ENCODE peak calls at places on chromosome 20, in ten cellular contexts. I, J, U, K, S, P, X, T, G and O are unnamed samples. For H3K27me3 and H3K36me3, the result is how much of the 10 kb centered on the place peaks cover.

GRCh38 chr20:2380601-2381000 is at the start of gene TGM6:
- DNase-seq in J (no peak), K (no peak), X (no peak), G (no peak), P (no peak), I (no peak), T (no peak), S (no peak), U (no peak), O (no peak)

GRCh38 chr20:2109425-2110210 is 8.0 kb downstream of the STK35 start:
- DNase-seq in X (peak), U (no peak), K (peak), S (no peak), I (peak), T (no peak), G (peak), J (peak), P (no peak), O (no peak)

GRCh38 chr20:2521369-2522305 is 12.9 kb upstream of the ZNF343 start:
- DNase-seq in K (no peak), P (peak), U (peak), T (no peak), G (no peak), S (peak), J (peak), X (peak), I (peak), O (peak)

GRCh38 chr20:421685-422250 is 13.7 kb downstream of the RBCK1 start:
- DNase-seq in J (no peak), U (no peak), S (no peak), K (peak), G (no peak), P (no peak), I (no peak), X (no peak), T (no peak), O (no peak)

GRCh38 chr20:54350415-54350814 is 125.0 kb upstream of the DOK5 start:
- DNase-seq in S (no peak), P (no peak), K (no peak), J (no peak), U (no peak), G (no peak), T (no peak), X (no peak), I (no peak), O (no peak)

GRCh38 chr20:38123021-38123587 is 42.0 kb downstream of the TGM2 start:
- DNase-seq in I (peak), T (no peak), K (no peak), G (peak), X (peak), S (peak), P (peak), U (no peak), J (no peak), O (peak)

GRCh38 chr20:45345104-45345936 is 2.9 kb downstream of the SDC4 start:
- DNase-seq in U (no peak), T (no peak), I (no peak), P (no peak), S (no peak), G (no peak), J (no peak), X (no peak), K (peak), O (no peak)

GRCh38 chr20:35660122-35660937 is 4.4 kb downstream of the CPNE1 start:
- DNase-seq in U (no peak), S (peak), G (no peak), P (no peak), T (no peak), X (no peak), K (no peak), J (no peak), I (no peak), O (no peak)

GRCh38 chr20:17628101-17628841 is 53.8 kb downstream of the RRBP1 start:
- DNase-seq in J (no peak), P (no peak), I (peak), T (no peak), X (no peak), U (no peak), K (peak), G (no peak), S (no peak), O (no peak)

GRCh38 chr20:31801511-31801910 is 17.6 kb upstream of the MYLK2 start:
- DNase-seq in X (no peak), S (no peak), G (no peak), I (no peak), P (no peak), T (no peak), K (no peak), U (no peak), J (no peak), O (no peak)

GRCh38 chr20:58544301-58544700 is 29.1 kb upstream of the APCDD1L start:
- DNase-seq in S (peak), K (no peak), T (no peak), G (peak), P (no peak), I (no peak), U (no peak), X (no peak), J (no peak), O (peak)

GRCh38 chr20:58647814-58648501 is 3.1 kb upstream of the STX16 start:
- DNase-seq in X (no peak), U (no peak), T (no peak), J (no peak), G (peak), P (no peak), S (peak), K (no peak), I (no peak), O (no peak)

GRCh38 chr20:25584905-25585704 is at the start of gene NINL:
- DNase-seq in P (peak), X (peak), S (no peak), J (no peak), K (peak), T (no peak), G (no peak), U (peak), I (peak), O (peak)

GRCh38 chr20:53220482-53221307 is 248.5 kb downstream of the TSHZ2 start:
- DNase-seq in G (no peak), U (no peak), P (no peak), T (no peak), K (no peak), I (no peak), S (no peak), J (no peak), X (no peak), O (no peak)

GRCh38 chr20:1893721-1894470 is 1.3 kb upstream of the SIRPA start:
- DNase-seq in I (peak), P (peak), T (no peak), U (no peak), J (peak), S (no peak), G (peak), X (no peak), K (no peak), O (no peak)

GRCh38 chr20:6057704-6058103 is 3.8 kb upstream of the LRRN4 start:
- DNase-seq in X (no peak), J (no peak), I (no peak), T (no peak), G (no peak), P (no peak), S (no peak), K (no peak), U (no peak), O (no peak)

GRCh38 chr20:59398552-59399265 is 98.3 kb downstream of the EDN3 start:
- DNase-seq in J (no peak), G (no peak), T (no peak), S (no peak), P (no peak), K (no peak), I (no peak), X (no peak), U (no peak), O (peak)

GRCh38 chr20:43667341-43668132 is 623 bp downstream of the MYBL2 start:
- DNase-seq in X (peak), J (no peak), T (no peak), U (peak), P (peak), K (no peak), I (no peak), S (no peak), G (no peak), O (peak)

GRCh38 chr20:64229537-64230061 is 25.9 kb upstream of the PCMTD2 start:
- DNase-seq in X (no peak), G (no peak), J (no peak), U (no peak), P (no peak), T (no peak), S (no peak), K (no peak), I (no peak), O (no peak)

GRCh38 chr20:55079917-55080316 is 604.5 kb downstream of the DOK5 start:
- DNase-seq in U (no peak), P (no peak), J (no peak), T (no peak), X (no peak), K (no peak), S (no peak), G (no peak), I (no peak), O (no peak)

GRCh38 chr20:57450419-57450818 is 59.2 kb downstream of the RBM38 start:
- DNase-seq in G (no peak), T (no peak), X (no peak), S (no peak), P (no peak), K (peak), J (peak), U (no peak), I (no peak), O (no peak)

GRCh38 chr20:19747903-19748302 is 10.2 kb upstream of the RIN2 start:
- DNase-seq in G (no peak), P (no peak), X (no peak), T (no peak), J (no peak), I (no peak), K (no peak), U (no peak), S (no peak), O (no peak)

GRCh38 chr20:57791178-57791945 is 81.5 kb upstream of the PMEPA1 start:
- DNase-seq in G (no peak), K (no peak), S (no peak), I (no peak), X (no peak), J (no peak), P (no peak), T (no peak), U (no peak), O (no peak)

GRCh38 chr20:24830649-24831048 is 118.4 kb upstream of the CST7 start:
- DNase-seq in T (no peak), U (no peak), I (no peak), K (no peak), X (no peak), S (no peak), P (no peak), J (no peak), G (peak), O (no peak)

GRCh38 chr20:15656124-15656523 is 917.1 kb downstream of the KIF16B start:
- DNase-seq in P (no peak), T (no peak), K (no peak), I (no peak), S (no peak), X (no peak), U (no peak), G (no peak), J (no peak), O (no peak)
- H3K27me3 ChIP-seq in P (under half), T (under half), K (under half), I (under half), S (under half), X (under half), U (under half), G (under half), J (under half), O (under half)

DNA sequence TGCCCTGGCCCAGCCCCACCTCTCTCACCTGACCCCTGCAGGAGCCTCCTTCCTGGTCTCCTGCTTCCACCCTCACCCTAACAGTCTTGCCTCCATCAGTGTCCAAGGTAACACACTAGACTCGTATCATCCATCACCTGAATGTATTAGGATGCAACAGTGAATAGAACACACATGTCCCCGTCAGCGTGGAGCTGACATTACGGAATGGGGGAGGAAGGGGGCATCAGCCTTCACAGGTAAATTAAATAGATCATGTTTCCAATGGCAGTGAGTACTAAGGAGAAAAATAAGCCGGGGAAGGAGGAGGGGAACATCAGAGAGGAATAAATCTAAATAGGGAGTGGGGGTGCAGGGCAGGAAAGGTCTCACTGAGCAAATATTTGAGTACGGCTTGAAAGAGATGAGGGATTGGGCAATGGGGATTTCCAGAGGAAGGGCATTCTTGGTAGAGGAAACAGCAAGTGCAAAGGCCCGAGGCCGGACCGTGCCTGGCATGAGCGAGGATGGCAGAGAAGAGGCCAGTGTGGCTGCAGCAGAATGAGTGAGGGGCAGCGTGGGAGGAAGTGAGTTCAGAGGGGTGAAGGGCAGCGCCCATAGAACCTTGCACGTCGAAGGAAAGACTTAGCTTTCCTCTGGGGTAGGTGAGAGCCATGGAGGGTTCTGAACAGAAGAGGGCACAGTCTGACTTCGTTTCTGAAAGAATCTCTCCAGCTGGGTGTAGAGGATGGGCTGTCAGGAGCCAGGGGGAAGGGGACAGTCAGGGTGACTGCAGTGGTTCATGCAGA is 110.1 kb upstream of the PTPN1 start:
- DNase-seq in S (no peak), U (no peak), G (no peak), X (peak), P (no peak), I (no peak), T (no peak), J (no peak), K (no peak), O (no peak)
- H3K27ac ChIP-seq in S (peak), U (no peak), G (peak), X (no peak), P (no peak), I (peak), T (peak), J (peak), K (peak), O (no peak)

DNA sequence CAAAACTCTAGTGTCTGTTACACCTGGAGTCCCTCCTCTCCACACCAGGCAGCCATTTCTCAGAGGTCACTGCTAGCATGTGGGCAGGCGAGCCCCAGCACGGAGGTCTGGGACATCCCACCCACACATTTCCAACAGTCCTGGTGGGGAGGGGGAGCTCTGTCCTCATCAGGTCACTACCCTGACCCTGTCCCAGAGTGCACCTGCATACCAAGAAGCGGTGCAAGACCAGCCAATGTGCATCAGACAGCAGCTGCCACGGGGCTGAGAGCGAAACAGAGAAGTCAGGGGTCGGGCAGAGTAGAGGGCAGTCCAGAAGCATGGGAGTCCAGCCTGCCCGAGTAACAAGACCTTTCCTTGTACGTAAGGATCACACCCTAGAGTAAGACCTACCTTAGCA is 71.1 kb downstream of the TAF4 start:
- DNase-seq in K (no peak), J (no peak), X (no peak), P (no peak), U (no peak), T (no peak), S (no peak), I (no peak), G (no peak), O (no peak)
- H3K36me3 ChIP-seq in K (half or more), J (under half), X (half or more), P (under half), U (half or more), T (half or more), S (half or more), I (under half), G (half or more), O (half or more)

DNA sequence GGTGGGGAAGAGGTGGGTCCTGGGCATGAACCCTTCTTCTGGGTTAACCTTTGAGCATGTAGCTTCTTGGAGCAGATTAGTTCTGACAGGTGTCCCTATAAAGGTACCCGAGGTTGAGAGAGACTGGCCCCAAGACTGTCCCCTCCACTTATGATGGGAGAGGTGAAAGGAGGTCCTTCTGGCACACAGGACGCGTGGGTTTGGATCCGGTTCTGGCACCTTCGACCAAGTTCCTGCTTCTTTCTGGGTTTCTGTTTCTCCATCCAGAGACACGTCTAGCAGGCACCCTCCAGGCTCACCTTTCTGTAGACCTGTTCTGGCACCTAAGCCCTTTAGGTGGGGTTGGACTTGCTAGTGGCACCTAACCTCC is 4.1 kb downstream of the PAX1 start:
- DNase-seq in G (no peak), U (no peak), S (no peak), K (no peak), P (no peak), J (no peak), X (no peak), T (no peak), I (no peak), O (no peak)
- H3K27me3 ChIP-seq in G (under half), U (half or more), S (under half), K (half or more), P (half or more), J (under half), X (half or more), T (under half), I (under half), O (half or more)

GRCh38 chr20:23664954-23665353 is 23.9 kb downstream of the CST4 start:
- DNase-seq in T (no peak), J (no peak), K (no peak), G (no peak), X (no peak), S (peak), U (no peak), I (no peak), P (no peak), O (no peak)

GRCh38 chr20:23666698-23667097 is 22.1 kb downstream of the CST4 start:
- DNase-seq in I (no peak), X (no peak), G (peak), J (no peak), U (no peak), S (peak), T (no peak), P (no peak), K (no peak), O (no peak)

GRCh38 chr20:23667666-23668065 is 21.2 kb downstream of the CST4 start:
- DNase-seq in S (peak), G (peak), X (no peak), U (no peak), K (no peak), T (no peak), I (no peak), J (no peak), P (no peak), O (no peak)

GRCh38 chr20:23668477-23668951 is 20.3 kb downstream of the CST4 start:
- DNase-seq in I (peak), K (no peak), S (peak), P (peak), X (peak), U (peak), J (peak), T (no peak), G (peak), O (peak)

GRCh38 chr20:23666189-23666588 is 22.6 kb downstream of the CST4 start:
- DNase-seq in G (peak), K (no peak), J (no peak), X (peak), U (peak), I (no peak), T (no peak), S (peak), P (peak), O (peak)
- H3K27ac ChIP-seq in G (no peak), K (no peak), J (no peak), X (no peak), U (no peak), I (no peak), T (no peak), S (no peak), P (no peak), O (no peak)

DNA sequence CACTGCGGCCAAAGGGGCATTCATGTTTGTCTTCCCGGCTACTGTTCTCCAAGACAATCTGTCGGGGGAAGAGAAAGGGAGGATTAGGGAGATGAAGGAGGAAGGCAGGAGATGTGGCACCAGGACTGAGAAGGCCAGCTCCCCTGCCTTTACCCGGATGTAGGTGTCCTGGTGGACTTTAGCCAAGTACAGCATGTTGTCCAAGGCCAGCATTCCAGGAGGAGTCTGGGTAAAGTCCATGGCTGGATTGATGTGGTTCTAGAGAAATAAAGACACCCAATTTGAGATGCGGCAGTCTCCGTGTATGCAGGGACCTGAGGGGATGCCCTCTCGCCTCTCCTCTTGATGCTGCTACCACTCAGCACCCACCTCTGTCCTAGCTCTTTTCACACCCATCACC is 32.0 kb downstream of the ELMO2 start:
- DNase-seq in K (no peak), J (no peak), G (no peak), X (no peak), P (no peak), I (no peak), U (no peak), T (no peak), S (no peak), O (no peak)
- H3K36me3 ChIP-seq in K (half or more), J (under half), G (half or more), X (half or more), P (under half), I (under half), U (under half), T (half or more), S (half or more), O (half or more)